ENCODE peak calls at places on chromosomes 12 and 14, in four cellular contexts. One of them, this sample, is unnamed.

GRCh38 chr12:57754411-57755193 is at the start of gene MARCHF9:
- DNase-seq in stimulated activated CD4-positive, alpha-beta T cell treated with anti-CD3 and anti-CD28 coated beads, Interleukin-1b, Interleukin-23, amount 100 ng/mL, for 1 hour: peak; percentile 70
- DNase-seq in GM19239: peak; percentile 82
- DNase-seq in sciatic nerve: no peak
- DNase-seq in this sample: peak; percentile 81

GRCh38 chr12:22173154-22173553 is 127.1 kb downstream of the CMAS start:
- DNase-seq in stimulated activated CD4-positive, alpha-beta T cell treated with anti-CD3 and anti-CD28 coated beads, Interleukin-1b, Interleukin-23, amount 100 ng/mL, for 1 hour: no peak
- DNase-seq in GM19239: no peak
- DNase-seq in sciatic nerve: no peak
- DNase-seq in this sample: no peak

GRCh38 chr12:56150563-56150962 is 1.8 kb upstream of the MYL6B start:
- DNase-seq in stimulated activated CD4-positive, alpha-beta T cell treated with anti-CD3 and anti-CD28 coated beads, Interleukin-1b, Interleukin-23, amount 100 ng/mL, for 1 hour: no peak
- DNase-seq in GM19239: no peak
- DNase-seq in sciatic nerve: no peak
- DNase-seq in this sample: no peak

GRCh38 chr14:93655078-93655750 is 133.1 kb downstream of the PRIMA1 start:
- DNase-seq in GM19239: no peak
- DNase-seq in stimulated activated CD4-positive, alpha-beta T cell treated with anti-CD3 and anti-CD28 coated beads, Interleukin-1b, Interleukin-23, amount 100 ng/mL, for 1 hour: no peak
- DNase-seq in sciatic nerve: no peak
- DNase-seq in this sample: no peak

GRCh38 chr12:1297206-1297605 is 297.2 kb downstream of the FBXL14 start:
- DNase-seq in stimulated activated CD4-positive, alpha-beta T cell treated with anti-CD3 and anti-CD28 coated beads, Interleukin-1b, Interleukin-23, amount 100 ng/mL, for 1 hour: no peak
- DNase-seq in sciatic nerve: no peak
- DNase-seq in GM19239: no peak
- DNase-seq in this sample: no peak

GRCh38 chr14:78752789-78753188 is 582.6 kb downstream of the NRXN3 start:
- DNase-seq in GM19239: no peak
- DNase-seq in stimulated activated CD4-positive, alpha-beta T cell treated with anti-CD3 and anti-CD28 coated beads, Interleukin-1b, Interleukin-23, amount 100 ng/mL, for 1 hour: no peak
- DNase-seq in sciatic nerve: no peak
- DNase-seq in this sample: no peak

GRCh38 chr12:58502857-58503256 is 417.4 kb downstream of the LRIG3 start:
- DNase-seq in GM19239: no peak
- DNase-seq in stimulated activated CD4-positive, alpha-beta T cell treated with anti-CD3 and anti-CD28 coated beads, Interleukin-1b, Interleukin-23, amount 100 ng/mL, for 1 hour: no peak
- DNase-seq in sciatic nerve: no peak
- DNase-seq in this sample: no peak

GRCh38 chr12:127280393-127281275 is 986.3 kb upstream of the TMEM132C start:
- DNase-seq in sciatic nerve: peak; percentile 66
- DNase-seq in stimulated activated CD4-positive, alpha-beta T cell treated with anti-CD3 and anti-CD28 coated beads, Interleukin-1b, Interleukin-23, amount 100 ng/mL, for 1 hour: peak; percentile 51
- DNase-seq in GM19239: peak; percentile 42
- DNase-seq in this sample: peak; percentile 58

GRCh38 chr14:35416108-35416750 is 11.7 kb upstream of the NFKBIA start:
- DNase-seq in stimulated activated CD4-positive, alpha-beta T cell treated with anti-CD3 and anti-CD28 coated beads, Interleukin-1b, Interleukin-23, amount 100 ng/mL, for 1 hour: no peak
- DNase-seq in sciatic nerve: no peak
- DNase-seq in GM19239: no peak
- DNase-seq in this sample: peak; percentile 56

GRCh38 chr14:104109731-104110361 is 24.3 kb downstream of the ASPG start:
- DNase-seq in GM19239: no peak
- DNase-seq in stimulated activated CD4-positive, alpha-beta T cell treated with anti-CD3 and anti-CD28 coated beads, Interleukin-1b, Interleukin-23, amount 100 ng/mL, for 1 hour: no peak
- DNase-seq in sciatic nerve: peak; percentile 51
- DNase-seq in this sample: no peak

GRCh38 chr12:29519585-29520182 is 22.2 kb upstream of the OVCH1 start:
- DNase-seq in sciatic nerve: no peak
- DNase-seq in GM19239: peak; percentile 8
- DNase-seq in stimulated activated CD4-positive, alpha-beta T cell treated with anti-CD3 and anti-CD28 coated beads, Interleukin-1b, Interleukin-23, amount 100 ng/mL, for 1 hour: no peak
- DNase-seq in this sample: peak; percentile 4

GRCh38 chr14:92785601-92786426 is 8.3 kb upstream of the GOLGA5 start:
- DNase-seq in sciatic nerve: no peak
- DNase-seq in stimulated activated CD4-positive, alpha-beta T cell treated with anti-CD3 and anti-CD28 coated beads, Interleukin-1b, Interleukin-23, amount 100 ng/mL, for 1 hour: no peak
- DNase-seq in GM19239: no peak
- DNase-seq in this sample: no peak

GRCh38 chr12:58443273-58443980 is 476.9 kb downstream of the LRIG3 start:
- DNase-seq in stimulated activated CD4-positive, alpha-beta T cell treated with anti-CD3 and anti-CD28 coated beads, Interleukin-1b, Interleukin-23, amount 100 ng/mL, for 1 hour: no peak
- DNase-seq in sciatic nerve: no peak
- DNase-seq in GM19239: no peak
- DNase-seq in this sample: no peak

GRCh38 chr12:122686538-122686937 is 16.6 kb downstream of the HCAR2 start:
- DNase-seq in stimulated activated CD4-positive, alpha-beta T cell treated with anti-CD3 and anti-CD28 coated beads, Interleukin-1b, Interleukin-23, amount 100 ng/mL, for 1 hour: no peak
- DNase-seq in sciatic nerve: no peak
- DNase-seq in GM19239: no peak
- DNase-seq in this sample: no peak

GRCh38 chr12:56521590-56522371 is at the start of gene RBMS2:
- DNase-seq in sciatic nerve: peak; percentile 86
- DNase-seq in stimulated activated CD4-positive, alpha-beta T cell treated with anti-CD3 and anti-CD28 coated beads, Interleukin-1b, Interleukin-23, amount 100 ng/mL, for 1 hour: no peak
- DNase-seq in GM19239: no peak
- DNase-seq in this sample: peak; percentile 27

GRCh38 chr12:131369094-131369845 is 341.6 kb upstream of the SFSWAP start:
- DNase-seq in sciatic nerve: no peak
- DNase-seq in GM19239: no peak
- DNase-seq in stimulated activated CD4-positive, alpha-beta T cell treated with anti-CD3 and anti-CD28 coated beads, Interleukin-1b, Interleukin-23, amount 100 ng/mL, for 1 hour: no peak
- DNase-seq in this sample: no peak

GRCh38 chr12:66837311-66837627 is 158.4 kb upstream of the GRIP1 start:
- DNase-seq in GM19239: no peak
- DNase-seq in sciatic nerve: no peak
- DNase-seq in stimulated activated CD4-positive, alpha-beta T cell treated with anti-CD3 and anti-CD28 coated beads, Interleukin-1b, Interleukin-23, amount 100 ng/mL, for 1 hour: no peak
- DNase-seq in this sample: no peak

GRCh38 chr14:103115845-103116572 is 7.3 kb upstream of the TNFAIP2 start:
- DNase-seq in GM19239: no peak
- DNase-seq in stimulated activated CD4-positive, alpha-beta T cell treated with anti-CD3 and anti-CD28 coated beads, Interleukin-1b, Interleukin-23, amount 100 ng/mL, for 1 hour: no peak
- DNase-seq in sciatic nerve: no peak
- DNase-seq in this sample: no peak

GRCh38 chr12:47885566-47885965 is 19.2 kb downstream of the VDR start:
- DNase-seq in stimulated activated CD4-positive, alpha-beta T cell treated with anti-CD3 and anti-CD28 coated beads, Interleukin-1b, Interleukin-23, amount 100 ng/mL, for 1 hour: no peak
- DNase-seq in GM19239: no peak
- DNase-seq in sciatic nerve: no peak
- DNase-seq in this sample: no peak

GRCh38 chr14:53539489-53540126 is 386.5 kb upstream of the DDHD1 start:
- DNase-seq in stimulated activated CD4-positive, alpha-beta T cell treated with anti-CD3 and anti-CD28 coated beads, Interleukin-1b, Interleukin-23, amount 100 ng/mL, for 1 hour: peak; percentile 9
- DNase-seq in sciatic nerve: peak; percentile 88
- DNase-seq in GM19239: peak; percentile 32
- DNase-seq in this sample: peak; percentile 4

GRCh38 chr12:115375188-115375991 is 691.4 kb upstream of the TBX3 start:
- DNase-seq in stimulated activated CD4-positive, alpha-beta T cell treated with anti-CD3 and anti-CD28 coated beads, Interleukin-1b, Interleukin-23, amount 100 ng/mL, for 1 hour: no peak
- DNase-seq in sciatic nerve: no peak
- DNase-seq in GM19239: peak; percentile 33
- DNase-seq in this sample: no peak

GRCh38 chr12:91406920-91407341 is 224.3 kb upstream of the DCN start:
- DNase-seq in sciatic nerve: no peak
- DNase-seq in stimulated activated CD4-positive, alpha-beta T cell treated with anti-CD3 and anti-CD28 coated beads, Interleukin-1b, Interleukin-23, amount 100 ng/mL, for 1 hour: no peak
- DNase-seq in GM19239: no peak
- DNase-seq in this sample: no peak

GRCh38 chr12:8519208-8519607 is 5.9 kb downstream of the CLEC4D start:
- DNase-seq in stimulated activated CD4-positive, alpha-beta T cell treated with anti-CD3 and anti-CD28 coated beads, Interleukin-1b, Interleukin-23, amount 100 ng/mL, for 1 hour: no peak
- DNase-seq in GM19239: no peak
- DNase-seq in sciatic nerve: no peak
- DNase-seq in this sample: no peak

GRCh38 chr14:79028281-79028680 is 858.1 kb downstream of the NRXN3 start:
- DNase-seq in stimulated activated CD4-positive, alpha-beta T cell treated with anti-CD3 and anti-CD28 coated beads, Interleukin-1b, Interleukin-23, amount 100 ng/mL, for 1 hour: no peak
- DNase-seq in GM19239: no peak
- DNase-seq in sciatic nerve: no peak
- DNase-seq in this sample: no peak